ENCODE peak calls at places on chromosomes 4 and X, in nine cellular contexts. E, P, B, C, V, R, H, I and W are unnamed samples.

GRCh38 chr4:169185133-169185956 is 85.4 kb downstream of the SH3RF1 start:
- DNase-seq in E (no peak), P (no peak), B (no peak), C (no peak), V (no peak), R (no peak), H (no peak), I (no peak), W (no peak)

GRCh38 chrX:116232833-116233232 is 62.3 kb downstream of the AGTR2 start:
- DNase-seq in E (no peak), P (peak), B (peak), C (no peak), V (peak), R (no peak), H (peak), I (no peak), W (no peak)

GRCh38 chr4:145907827-145908226 is 30.8 kb downstream of the ZNF827 start:
- DNase-seq in E (no peak), P (peak), B (peak), C (no peak), V (no peak), R (no peak), H (no peak), I (no peak), W (no peak)

GRCh38 chr4:58749206-58749605 is 1639.0 kb upstream of the IGFBP7 start:
- DNase-seq in E (no peak), P (no peak), B (no peak), C (no peak), V (no peak), R (no peak), H (no peak), I (no peak), W (no peak)

GRCh38 chr4:28287837-28288236 is 1427.2 kb downstream of the STIM2 start:
- DNase-seq in E (no peak), P (peak), B (peak), C (no peak), V (no peak), R (peak), H (peak), I (no peak), W (peak)

GRCh38 chr4:115678425-115678941 is 565.1 kb upstream of the NDST4 start:
- DNase-seq in E (no peak), P (no peak), B (no peak), C (no peak), V (no peak), R (no peak), H (no peak), I (no peak), W (no peak)

GRCh38 chr4:101596786-101597185 is 193.7 kb upstream of the BANK1 start:
- DNase-seq in E (no peak), P (no peak), B (no peak), C (no peak), V (no peak), R (no peak), H (no peak), I (no peak), W (no peak)

GRCh38 chr4:28686618-28687017 is 1826.0 kb downstream of the STIM2 start:
- DNase-seq in E (peak), P (peak), B (peak), C (peak), V (peak), R (no peak), H (no peak), I (no peak), W (no peak)

GRCh38 chr4:182521006-182521405 is 277.8 kb downstream of the TENM3 start:
- DNase-seq in E (no peak), P (no peak), B (no peak), C (no peak), V (no peak), R (no peak), H (no peak), I (no peak), W (no peak)

GRCh38 chr4:87058272-87059073 is 123.7 kb downstream of the AFF1 start:
- DNase-seq in E (no peak), P (no peak), B (no peak), C (no peak), V (peak), R (no peak), H (peak), I (no peak), W (no peak)

GRCh38 chrX:13647709-13648212 is 5.2 kb upstream of the TCEANC start:
- DNase-seq in E (no peak), P (no peak), B (peak), C (no peak), V (peak), R (no peak), H (peak), I (no peak), W (no peak)

GRCh38 chr4:84412062-84412461 is 87.0 kb downstream of the NKX6-1 start:
- DNase-seq in E (no peak), P (no peak), B (no peak), C (no peak), V (no peak), R (no peak), H (no peak), I (no peak), W (no peak)

GRCh38 chrX:72115380-72115779 is 16.3 kb downstream of the RTL5 start:
- DNase-seq in E (no peak), P (no peak), B (no peak), C (peak), V (no peak), R (no peak), H (no peak), I (no peak), W (no peak)

GRCh38 chr4:144579411-144580020 is 66.4 kb upstream of the HHIP start:
- DNase-seq in E (no peak), P (peak), B (peak), C (no peak), V (no peak), R (no peak), H (peak), I (no peak), W (no peak)

GRCh38 chrX:9367437-9367836 is 97.4 kb upstream of the TBL1X start:
- DNase-seq in E (no peak), P (no peak), B (no peak), C (no peak), V (no peak), R (no peak), H (no peak), I (no peak), W (no peak)

GRCh38 chr4:155408796-155409195 is 32.0 kb upstream of the MAP9 start:
- DNase-seq in E (no peak), P (no peak), B (no peak), C (no peak), V (no peak), R (no peak), H (no peak), I (no peak), W (no peak)

GRCh38 chr4:6360385-6360784 is 90.7 kb downstream of the WFS1 start:
- DNase-seq in E (no peak), P (no peak), B (no peak), C (peak), V (no peak), R (no peak), H (no peak), I (peak), W (no peak)

GRCh38 chrX:30887721-30888120 is 1.3 kb downstream of the TAB3 start:
- DNase-seq in E (no peak), P (no peak), B (no peak), C (no peak), V (no peak), R (no peak), H (no peak), I (no peak), W (no peak)

GRCh38 chrX:13803116-13803515 is 13.8 kb downstream of the GPM6B start:
- DNase-seq in E (no peak), P (no peak), B (no peak), C (no peak), V (no peak), R (no peak), H (no peak), I (no peak), W (no peak)

GRCh38 chrX:123959281-123960063 is 2.0 kb upstream of the STAG2 start:
- DNase-seq in E (no peak), P (peak), B (peak), C (no peak), V (peak), R (no peak), H (peak), I (peak), W (no peak)

GRCh38 chrX:920234-920799 is 289.7 kb downstream of the SHOX start:
- DNase-seq in E (no peak), P (peak), B (no peak), C (peak), V (no peak), R (no peak), H (no peak), I (no peak), W (no peak)

GRCh38 chr4:38071801-38072567 is 111.8 kb downstream of the PTTG2 start:
- DNase-seq in E (no peak), P (no peak), B (no peak), C (no peak), V (no peak), R (no peak), H (no peak), I (no peak), W (no peak)

GRCh38 chr4:137949746-137950145 is 292.4 kb downstream of the SLC7A11 start:
- DNase-seq in E (no peak), P (no peak), B (no peak), C (no peak), V (no peak), R (no peak), H (no peak), I (no peak), W (no peak)

GRCh38 chrX:53048169-53049126 is at the start of gene GPR173:
- DNase-seq in E (peak), P (peak), B (peak), C (peak), V (peak), R (peak), H (no peak), I (peak), W (no peak)

GRCh38 chr4:10154241-10154640 is 37.6 kb upstream of the WDR1 start:
- DNase-seq in E (no peak), P (no peak), B (no peak), C (no peak), V (no peak), R (no peak), H (no peak), I (no peak), W (no peak)

GRCh38 chr4:32258986-32259385 is 1538.8 kb downstream of the PCDH7 start:
- DNase-seq in E (no peak), P (no peak), B (no peak), C (no peak), V (no peak), R (no peak), H (no peak), I (no peak), W (no peak)

GRCh38 chr4:2685541-2685940 is 70.6 kb downstream of the TNIP2 start:
- DNase-seq in E (no peak), P (no peak), B (no peak), C (no peak), V (no peak), R (no peak), H (no peak), I (no peak), W (no peak)

GRCh38 chr4:113012122-113012725 is 37.2 kb upstream of the ANK2 start:
- DNase-seq in E (no peak), P (no peak), B (no peak), C (no peak), V (no peak), R (no peak), H (no peak), I (no peak), W (no peak)

GRCh38 chr4:56134272-56134671 is 185.5 kb downstream of the CEP135 start:
- DNase-seq in E (no peak), P (peak), B (peak), C (no peak), V (no peak), R (peak), H (no peak), I (no peak), W (peak)

GRCh38 chr4:972651-973424 is 531 bp downstream of the DGKQ start:
- DNase-seq in E (no peak), P (peak), B (no peak), C (no peak), V (peak), R (no peak), H (peak), I (no peak), W (no peak)

GRCh38 chr4:118356731-118357130 is 3.9 kb upstream of the PRSS12 start:
- DNase-seq in E (no peak), P (no peak), B (no peak), C (no peak), V (no peak), R (no peak), H (peak), I (no peak), W (no peak)